ENCODE peak calls at places on chromosomes 12 and 14, in seven cellular contexts. V is upper lobe of right lung, K is brain microvascular endothelial cell, A is cardiac muscle cell, Q is left ventricle myocardium inferior, L is psoas muscle, N is astrocyte. O is an unnamed sample.

GRCh38 chr14:55448146-55448614 is 7.8 kb upstream of the TBPL2 start:
- DNase-seq in L (peak), Q (no peak), V (no peak), N (peak), K (peak), A (no peak), O (no peak)

GRCh38 chr12:102740157-102741032 is 176.6 kb downstream of the PAH start:
- DNase-seq in Q (no peak), V (no peak), K (peak), A (peak), L (no peak), N (peak), O (no peak)

GRCh38 chr14:82642425-82642824 is 1108.8 kb upstream of the SEL1L start:
- DNase-seq in A (peak), K (no peak), N (no peak), L (no peak), V (peak), Q (no peak), O (peak)

GRCh38 chr14:101010835-101011234 is 107.3 kb upstream of the RTL1 start:
- DNase-seq in L (no peak), A (no peak), K (no peak), Q (no peak), V (no peak), N (no peak), O (no peak)

GRCh38 chr14:74942608-74943007 is 12.8 kb downstream of the PGF start:
- DNase-seq in L (no peak), N (no peak), K (no peak), V (no peak), A (no peak), Q (no peak), O (peak)

GRCh38 chr12:93145086-93145485 is 216.0 kb upstream of the EEA1 start:
- DNase-seq in A (no peak), L (no peak), V (no peak), Q (no peak), K (no peak), N (no peak), O (no peak)

GRCh38 chr12:116277393-116278258 is at the start of gene MED13L:
- DNase-seq in Q (peak), N (peak), V (peak), L (peak), K (peak), A (peak), O (peak)

GRCh38 chr14:102049258-102050025 is 37.4 kb downstream of the HSP90AA1 start:
- DNase-seq in K (no peak), L (no peak), Q (no peak), V (no peak), N (no peak), A (no peak), O (peak)

GRCh38 chr12:95446511-95446910 is 27.4 kb upstream of the METAP2 start:
- DNase-seq in L (peak), A (peak), K (peak), N (peak), Q (peak), V (peak), O (no peak)

GRCh38 chr12:26226629-26227375 is 31.4 kb downstream of the SSPN start:
- DNase-seq in N (peak), L (peak), V (no peak), Q (peak), K (no peak), A (peak), O (no peak)

GRCh38 chr12:94262228-94263010 is 114.0 kb downstream of the PLXNC1 start:
- DNase-seq in N (peak), Q (peak), K (peak), L (peak), A (peak), V (peak), O (peak)

GRCh38 chr12:54725233-54725843 is 77.2 kb upstream of the DCD start:
- DNase-seq in K (peak), Q (no peak), N (no peak), A (peak), V (no peak), L (no peak), O (no peak)

GRCh38 chr14:102693006-102693755 is 84.1 kb upstream of the TRAF3 start:
- DNase-seq in N (no peak), A (peak), V (no peak), Q (no peak), K (no peak), L (no peak), O (no peak)

GRCh38 chr14:89960895-89961294 is 5.2 kb downstream of the TDP1 start:
- DNase-seq in A (no peak), N (no peak), Q (no peak), L (no peak), K (no peak), V (no peak), O (no peak)

GRCh38 chr14:76352639-76353281 is 23.2 kb upstream of the ESRRB start:
- DNase-seq in L (peak), K (peak), N (peak), Q (peak), V (peak), A (peak), O (peak)

GRCh38 chr12:120247621-120248030 is 17.9 kb downstream of the PXN start:
- DNase-seq in V (no peak), Q (no peak), L (no peak), K (peak), N (peak), A (no peak), O (no peak)

GRCh38 chr12:7101047-7101693 is 7.8 kb downstream of the C1RL start:
- DNase-seq in K (peak), V (peak), Q (no peak), L (no peak), A (no peak), N (no peak), O (no peak)

DNA sequence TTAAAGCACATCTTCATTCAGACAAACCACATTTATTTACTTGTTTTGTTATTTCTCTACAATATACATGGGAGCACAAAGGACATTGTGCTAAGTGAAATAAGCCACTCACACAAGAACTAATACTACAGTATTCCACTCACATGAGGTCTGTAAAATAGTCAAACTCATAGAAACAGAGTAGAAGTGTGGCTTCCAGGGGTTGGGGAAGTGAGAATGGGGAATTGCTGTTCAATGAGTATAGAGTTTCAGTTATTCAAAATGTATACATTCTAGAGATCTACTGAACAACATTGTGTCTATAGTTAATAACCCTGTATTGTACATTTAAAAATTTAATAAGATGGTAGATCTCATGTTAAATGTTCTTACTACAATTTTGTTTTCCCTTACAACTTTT is 88.8 kb downstream of the ATXN7L3B start:
- DNase-seq in Q (no peak), V (no peak), K (no peak), A (no peak), L (no peak), N (no peak), O (no peak)
- H3K27ac ChIP-seq in Q (no peak), V (no peak), K (no peak), A (no peak), L (no peak), N (no peak), O (no peak)

GRCh38 chr12:64691793-64692583 is 67.2 kb downstream of the GNS start:
- DNase-seq in V (no peak), K (no peak), L (no peak), A (no peak), Q (no peak), N (no peak), O (no peak)
- H3K27ac ChIP-seq in V (no peak), K (no peak), L (peak), A (peak), Q (peak), N (no peak), O (peak)

GRCh38 chr14:95490727-95491451 is 25.6 kb downstream of the SYNE3 start:
- DNase-seq in N (no peak), L (no peak), K (no peak), V (no peak), A (no peak), Q (peak), O (no peak)
- H3K27ac ChIP-seq in N (no peak), L (no peak), K (no peak), V (no peak), A (no peak), Q (peak), O (no peak)

GRCh38 chr12:104611671-104612070 is 154.9 kb downstream of the CHST11 start:
- DNase-seq in V (no peak), K (no peak), N (no peak), Q (no peak), A (no peak), L (no peak), O (no peak)

GRCh38 chr12:104612381-104612780 is 155.6 kb downstream of the CHST11 start:
- DNase-seq in N (no peak), V (no peak), L (no peak), A (no peak), K (no peak), Q (no peak), O (no peak)

GRCh38 chr12:104618691-104619090 is 161.9 kb downstream of the CHST11 start:
- DNase-seq in K (no peak), V (no peak), N (no peak), A (no peak), Q (no peak), L (no peak), O (no peak)

GRCh38 chr12:104619305-104619704 is 162.6 kb downstream of the CHST11 start:
- DNase-seq in L (no peak), Q (no peak), A (no peak), V (no peak), K (no peak), N (no peak), O (no peak)

DNA sequence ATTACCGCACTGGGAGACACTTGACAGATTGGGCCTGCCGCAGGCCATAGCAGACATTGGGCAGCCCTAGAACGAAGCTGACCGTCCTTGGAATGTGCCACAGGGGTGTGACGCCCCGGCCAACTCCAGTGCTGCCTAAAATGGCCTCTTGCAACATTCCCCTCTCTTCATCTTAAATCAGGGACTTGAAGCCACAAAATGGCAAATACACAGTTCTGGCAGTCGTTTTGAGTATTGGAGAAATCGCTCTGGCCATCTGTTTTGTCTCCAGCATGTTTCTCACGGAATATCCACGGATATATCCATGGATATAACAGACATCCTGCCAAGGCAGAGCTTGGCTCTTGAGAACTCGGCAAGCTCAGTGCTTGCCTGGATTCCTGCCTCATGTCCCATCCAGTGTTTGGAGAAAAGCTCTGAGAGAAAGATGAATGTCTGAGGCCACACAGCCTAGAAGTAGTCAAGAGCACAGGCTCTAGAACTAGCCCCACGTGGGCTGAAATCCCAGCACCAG is 158.4 kb downstream of the CHST11 start:
- DNase-seq in Q (peak), N (no peak), V (no peak), K (no peak), L (peak), A (peak), O (no peak)
- H3K27ac ChIP-seq in Q (peak), N (no peak), V (peak), K (no peak), L (no peak), A (peak), O (peak)

GRCh38 chr14:79117561-79117960 is 947.4 kb downstream of the NRXN3 start:
- DNase-seq in V (no peak), N (no peak), A (no peak), L (no peak), K (no peak), Q (no peak), O (no peak)

GRCh38 chr14:79118291-79118690 is 948.1 kb downstream of the NRXN3 start:
- DNase-seq in N (no peak), V (no peak), L (no peak), K (no peak), Q (no peak), A (no peak), O (no peak)
- H3K27ac ChIP-seq in N (no peak), V (no peak), L (no peak), K (no peak), Q (no peak), A (no peak), O (no peak)

DNA sequence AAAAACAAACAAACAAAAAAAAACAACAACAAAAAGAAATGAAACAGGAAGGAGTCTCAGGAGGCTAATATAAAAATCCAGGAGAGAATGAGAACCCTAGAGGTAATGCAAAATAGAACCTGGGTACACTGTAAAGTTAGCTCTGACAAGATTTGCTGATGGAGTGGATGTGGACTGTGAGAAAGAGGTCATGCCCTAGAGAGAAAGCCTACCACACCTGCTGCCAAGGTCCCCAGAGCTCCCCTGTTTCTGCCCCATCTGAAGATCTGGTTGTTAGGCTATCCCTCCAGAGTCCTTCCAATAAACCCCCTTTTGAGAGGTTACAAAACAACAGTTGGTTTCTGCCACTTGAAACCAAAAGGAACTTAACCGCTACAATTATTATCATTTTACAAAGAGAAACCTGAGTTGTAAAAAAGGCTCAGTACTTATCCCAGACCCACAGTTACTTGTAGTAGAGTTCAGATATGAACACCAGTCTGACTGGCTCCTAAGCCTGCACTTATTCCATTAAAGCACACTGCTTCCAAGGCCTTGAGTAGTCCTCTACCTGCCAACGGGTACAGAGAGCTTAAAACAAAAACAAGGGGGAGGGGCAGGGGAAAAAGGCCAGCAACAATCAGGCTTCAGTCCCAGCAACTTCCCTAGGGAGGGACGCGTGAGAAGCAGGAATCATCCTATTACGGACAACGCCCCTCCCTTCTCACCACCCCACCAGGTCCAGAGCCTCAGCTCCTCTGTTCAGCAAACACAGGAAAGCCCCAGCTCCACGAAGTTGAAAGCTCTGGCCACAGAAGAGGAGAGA is 27.7 kb downstream of the PPP1R13B start:
- DNase-seq in A (peak), K (no peak), N (no peak), Q (peak), L (peak), V (peak), O (no peak)
- H3K27ac ChIP-seq in A (peak), K (no peak), N (no peak), Q (peak), L (peak), V (peak), O (no peak)

O was measured in spleen.